ENCODE peak calls at places on chromosomes 16 and 17, in seven cellular contexts. J, M, N, K, E, C and H are unnamed samples.
A peak's percentile ranks its signal among the peaks of the same experiment; 100 is the strongest.

GRCh38 chr17:6446516-6447100 is 2.4 kb downstream of the PIMREG start:
- DNase-seq in M (no peak), J (no peak), N (no peak), C (no peak), K (no peak), E (no peak), H (no peak)

GRCh38 chr17:67947325-67947813 is 48.9 kb downstream of the C17orf58 start:
- DNase-seq in C (no peak), K (no peak), M (no peak), E (no peak), N (no peak), J (no peak), H (no peak)

GRCh38 chr16:71540-72341 is 690 bp downstream of the RHBDF1 start:
- DNase-seq in C (no peak), E (no peak), N (peak; percentile 63), M (no peak), J (no peak), K (no peak), H (no peak)

GRCh38 chr17:81291662-81292061 is 3.4 kb downstream of the SLC38A10 start:
- DNase-seq in C (peak; percentile 41), K (peak; percentile 73), N (peak; percentile 31), E (no peak), J (peak; percentile 81), M (peak; percentile 75), H (peak; percentile 63)

GRCh38 chr16:35798885-35799426 is 2339.5 kb downstream of the TP53TG3F start:
- DNase-seq in C (no peak), K (no peak), M (no peak), J (no peak), E (no peak), N (no peak), H (no peak)

GRCh38 chr16:48384305-48384981 is 770 bp downstream of the SIAH1 start:
- DNase-seq in M (peak; percentile 76), C (no peak), J (no peak), N (peak; percentile 36), K (peak; percentile 4), E (no peak), H (peak; percentile 36)

GRCh38 chr17:44362964-44363612 is 565 bp downstream of the FAM171A2 start:
- DNase-seq in C (no peak), M (no peak), K (no peak), J (no peak), E (no peak), N (peak; percentile 14), H (no peak)

GRCh38 chr17:76997981-76998531 is 129.9 kb downstream of the MGAT5B start:
- DNase-seq in K (peak; percentile 57), E (no peak), N (peak; percentile 20), M (no peak), J (no peak), C (no peak), H (peak; percentile 42)

GRCh38 chr17:19717031-19717360 is 612 bp upstream of the SLC47A2 start:
- DNase-seq in K (no peak), E (no peak), C (no peak), N (no peak), M (no peak), J (no peak), H (no peak)

GRCh38 chr16:71367243-71367976 is 8.9 kb downstream of the CALB2 start:
- DNase-seq in J (peak; percentile 25), E (no peak), M (peak; percentile 37), N (no peak), C (no peak), K (no peak), H (no peak)

GRCh38 chr17:69870751-69871199 is 204.2 kb upstream of the KCNJ16 start:
- DNase-seq in K (no peak), N (peak; percentile 71), J (no peak), E (no peak), C (no peak), M (no peak), H (no peak)

GRCh38 chr17:12977008-12977751 is 40.6 kb downstream of the ELAC2 start:
- DNase-seq in C (no peak), E (no peak), M (no peak), N (no peak), K (no peak), J (no peak), H (no peak)

GRCh38 chr16:51151435-51151950 is 423 bp upstream of the SALL1 start:
- DNase-seq in K (no peak), M (no peak), E (no peak), N (peak; percentile 93), C (no peak), J (peak; percentile 79), H (no peak)

GRCh38 chr17:3828151-3828851 is 17.7 kb downstream of the NCBP3 start:
- DNase-seq in E (no peak), J (no peak), N (peak; percentile 33), K (no peak), M (no peak), C (no peak), H (no peak)

GRCh38 chr17:62868008-62868407 is 59.9 kb upstream of the MARCHF10 start:
- DNase-seq in K (no peak), J (no peak), E (no peak), N (no peak), M (no peak), C (no peak), H (no peak)

GRCh38 chr16:86093801-86094750 is 195.1 kb downstream of the IRF8 start:
- DNase-seq in J (no peak), E (no peak), K (no peak), N (no peak), M (no peak), C (no peak), H (no peak)

GRCh38 chr17:57838453-57838852 is 11.4 kb downstream of the MRPS23 start:
- DNase-seq in E (no peak), C (no peak), J (no peak), M (no peak), N (no peak), K (no peak), H (no peak)

GRCh38 chr17:13429201-13429600 is 172.5 kb downstream of the HS3ST3A1 start:
- DNase-seq in K (no peak), E (no peak), J (no peak), N (peak; percentile 70), C (no peak), M (no peak), H (no peak)

GRCh38 chr17:17401271-17401781 is 75.5 kb upstream of the MED9 start:
- DNase-seq in K (no peak), J (peak; percentile 32), E (no peak), M (no peak), N (no peak), C (no peak), H (no peak)

GRCh38 chr17:7687908-7688807 is at the start of gene WRAP53:
- DNase-seq in M (peak; percentile 97), C (peak; percentile 93), K (peak; percentile 97), E (peak; percentile 94), N (peak; percentile 100), J (peak; percentile 95), H (peak; percentile 97)

GRCh38 chr17:36934144-36934758 is 3.0 kb upstream of the LHX1 start:
- DNase-seq in C (no peak), N (no peak), M (no peak), E (no peak), J (no peak), K (no peak), H (no peak)

GRCh38 chr17:29379084-29379811 is 10.9 kb upstream of the TAOK1 start:
- DNase-seq in N (no peak), K (no peak), J (no peak), E (no peak), C (no peak), M (no peak), H (no peak)

GRCh38 chr17:13750783-13751484 is 149.2 kb upstream of the HS3ST3A1 start:
- DNase-seq in C (no peak), J (no peak), K (no peak), N (no peak), M (no peak), E (no peak), H (no peak)

GRCh38 chr16:71344315-71344905 is 14.1 kb upstream of the CALB2 start:
- DNase-seq in N (no peak), K (no peak), M (no peak), E (no peak), C (no peak), J (no peak), H (no peak)

GRCh38 chr16:1287982-1288670 is 21.3 kb upstream of the UBE2I start:
- DNase-seq in M (no peak), E (no peak), K (no peak), J (no peak), N (no peak), C (no peak), H (no peak)

GRCh38 chr16:57639172-57639571 is 10.7 kb downstream of the ADGRG1 start:
- DNase-seq in C (no peak), N (peak; percentile 36), E (no peak), J (peak; percentile 90), M (no peak), K (no peak), H (no peak)

GRCh38 chr17:45430738-45431530 is 1.7 kb downstream of the ARHGAP27 start:
- DNase-seq in E (no peak), C (no peak), N (no peak), M (no peak), J (no peak), K (no peak), H (no peak)

GRCh38 chr16:84356591-84357116 is 11.7 kb upstream of the ATP2C2 start:
- DNase-seq in N (no peak), M (no peak), E (no peak), K (no peak), C (no peak), J (no peak), H (no peak)

GRCh38 chr16:86514656-86515376 is 4.5 kb downstream of the FOXF1 start:
- DNase-seq in N (peak; percentile 41), K (no peak), E (no peak), J (no peak), C (no peak), M (no peak), H (no peak)

GRCh38 chr16:30185683-30186421 is 2.5 kb downstream of the CORO1A start:
- DNase-seq in E (no peak), M (peak; percentile 30), J (no peak), C (peak; percentile 50), K (peak; percentile 82), N (no peak), H (peak; percentile 78)

GRCh38 chr17:3695723-3696411 is at the start of gene P2RX5:
- DNase-seq in J (no peak), N (no peak), K (peak; percentile 23), M (no peak), C (peak; percentile 21), E (no peak), H (peak; percentile 29)

GRCh38 chr16:72198021-72198420 is 26.1 kb upstream of the PMFBP1 start:
- DNase-seq in C (no peak), K (no peak), J (peak; percentile 71), M (peak; percentile 60), N (peak; percentile 87), E (no peak), H (no peak)

GRCh38 chr17:73630531-73630930 is 13.7 kb downstream of the SDK2 start:
- DNase-seq in M (no peak), K (no peak), N (no peak), E (no peak), J (no peak), C (no peak), H (no peak)

GRCh38 chr17:21394265-21394664 is 18.1 kb downstream of the KCNJ12 start:
- DNase-seq in N (peak; percentile 50), C (no peak), K (no peak), J (no peak), M (no peak), E (no peak), H (no peak)

GRCh38 chr16:23048164-23048563 is 101.1 kb downstream of the USP31 start:
- DNase-seq in J (no peak), N (no peak), E (no peak), C (no peak), K (no peak), M (no peak), H (no peak)

GRCh38 chr16:50298591-50299507 is 32.5 kb downstream of the ADCY7 start:
- DNase-seq in M (no peak), N (no peak), C (no peak), J (no peak), K (no peak), E (no peak), H (no peak)

GRCh38 chr16:81612351-81613170 is 166.5 kb upstream of the PLCG2 start:
- DNase-seq in M (no peak), E (no peak), N (no peak), C (no peak), J (no peak), K (no peak), H (no peak)